ENCODE peak calls at places on chromosomes 7 and 10, in six cellular contexts. One of them, this sample, is unnamed.

GRCh38 chr7:56033671-56034432 is 17.4 kb downstream of the PSPH start:
- DNase-seq in stimulated activated naive B cell treated with anti-CD40 and anti-IgM and Interleukin-4, amounts not matched to agents 10 μg/mL and 1 μg/mL and 100 μg/mL, for 72 hours: peak
- DNase-seq in RCC 7860: peak
- DNase-seq in sciatic nerve: no peak
- DNase-seq in transverse colon: peak
- DNase-seq in Kasumi-1: peak
- DNase-seq in this sample: peak

GRCh38 chr10:132575320-132576201 is 38.0 kb downstream of the INPP5A start:
- DNase-seq in stimulated activated naive B cell treated with anti-CD40 and anti-IgM and Interleukin-4, amounts not matched to agents 10 μg/mL and 1 μg/mL and 100 μg/mL, for 72 hours: peak
- DNase-seq in RCC 7860: peak
- DNase-seq in sciatic nerve: no peak
- DNase-seq in transverse colon: no peak
- DNase-seq in Kasumi-1: peak
- DNase-seq in this sample: no peak

GRCh38 chr7:102064361-102065025 is 222.2 kb upstream of the SH2B2 start:
- DNase-seq in stimulated activated naive B cell treated with anti-CD40 and anti-IgM and Interleukin-4, amounts not matched to agents 10 μg/mL and 1 μg/mL and 100 μg/mL, for 72 hours: no peak
- DNase-seq in RCC 7860: peak
- DNase-seq in sciatic nerve: no peak
- DNase-seq in transverse colon: peak
- DNase-seq in Kasumi-1: peak
- DNase-seq in this sample: no peak

GRCh38 chr7:20314216-20314615 is 16.5 kb upstream of the ITGB8 start:
- DNase-seq in stimulated activated naive B cell treated with anti-CD40 and anti-IgM and Interleukin-4, amounts not matched to agents 10 μg/mL and 1 μg/mL and 100 μg/mL, for 72 hours: no peak
- DNase-seq in RCC 7860: no peak
- DNase-seq in sciatic nerve: no peak
- DNase-seq in transverse colon: no peak
- DNase-seq in Kasumi-1: no peak
- DNase-seq in this sample: no peak

GRCh38 chr7:73433924-73434700 is 534 bp downstream of the FZD9 start:
- DNase-seq in stimulated activated naive B cell treated with anti-CD40 and anti-IgM and Interleukin-4, amounts not matched to agents 10 μg/mL and 1 μg/mL and 100 μg/mL, for 72 hours: peak
- DNase-seq in RCC 7860: no peak
- DNase-seq in sciatic nerve: no peak
- DNase-seq in transverse colon: no peak
- DNase-seq in Kasumi-1: no peak
- DNase-seq in this sample: no peak

GRCh38 chr10:131930586-131931330 is 29.9 kb downstream of the PPP2R2D start:
- DNase-seq in stimulated activated naive B cell treated with anti-CD40 and anti-IgM and Interleukin-4, amounts not matched to agents 10 μg/mL and 1 μg/mL and 100 μg/mL, for 72 hours: no peak
- DNase-seq in RCC 7860: no peak
- DNase-seq in sciatic nerve: peak
- DNase-seq in transverse colon: no peak
- DNase-seq in Kasumi-1: no peak
- DNase-seq in this sample: no peak

GRCh38 chr10:86188326-86188725 is 178.3 kb downstream of the GRID1 start:
- DNase-seq in stimulated activated naive B cell treated with anti-CD40 and anti-IgM and Interleukin-4, amounts not matched to agents 10 μg/mL and 1 μg/mL and 100 μg/mL, for 72 hours: no peak
- DNase-seq in RCC 7860: no peak
- DNase-seq in sciatic nerve: peak
- DNase-seq in transverse colon: no peak
- DNase-seq in Kasumi-1: no peak
- DNase-seq in this sample: no peak

GRCh38 chr7:139675127-139676110 is 102.4 kb downstream of the HIPK2 start:
- DNase-seq in stimulated activated naive B cell treated with anti-CD40 and anti-IgM and Interleukin-4, amounts not matched to agents 10 μg/mL and 1 μg/mL and 100 μg/mL, for 72 hours: no peak
- DNase-seq in RCC 7860: no peak
- DNase-seq in sciatic nerve: no peak
- DNase-seq in transverse colon: no peak
- DNase-seq in Kasumi-1: no peak
- DNase-seq in this sample: no peak

GRCh38 chr7:75650062-75650461 is 88.7 kb downstream of the HIP1 start:
- DNase-seq in stimulated activated naive B cell treated with anti-CD40 and anti-IgM and Interleukin-4, amounts not matched to agents 10 μg/mL and 1 μg/mL and 100 μg/mL, for 72 hours: no peak
- DNase-seq in RCC 7860: peak
- DNase-seq in sciatic nerve: no peak
- DNase-seq in transverse colon: no peak
- DNase-seq in Kasumi-1: no peak
- DNase-seq in this sample: no peak

GRCh38 chr7:120806669-120807068 is 51.3 kb downstream of the TSPAN12 start:
- DNase-seq in stimulated activated naive B cell treated with anti-CD40 and anti-IgM and Interleukin-4, amounts not matched to agents 10 μg/mL and 1 μg/mL and 100 μg/mL, for 72 hours: no peak
- DNase-seq in RCC 7860: peak
- DNase-seq in sciatic nerve: no peak
- DNase-seq in transverse colon: no peak
- DNase-seq in Kasumi-1: no peak
- DNase-seq in this sample: peak

GRCh38 chr10:61139230-61139928 is 195.4 kb upstream of the RHOBTB1 start:
- DNase-seq in stimulated activated naive B cell treated with anti-CD40 and anti-IgM and Interleukin-4, amounts not matched to agents 10 μg/mL and 1 μg/mL and 100 μg/mL, for 72 hours: no peak
- DNase-seq in RCC 7860: no peak
- DNase-seq in sciatic nerve: no peak
- DNase-seq in transverse colon: no peak
- DNase-seq in Kasumi-1: no peak
- DNase-seq in this sample: no peak

GRCh38 chr10:5490698-5491464 is 8.5 kb downstream of the CALML5 start:
- DNase-seq in stimulated activated naive B cell treated with anti-CD40 and anti-IgM and Interleukin-4, amounts not matched to agents 10 μg/mL and 1 μg/mL and 100 μg/mL, for 72 hours: no peak
- DNase-seq in RCC 7860: no peak
- DNase-seq in sciatic nerve: no peak
- DNase-seq in transverse colon: no peak
- DNase-seq in Kasumi-1: no peak
- DNase-seq in this sample: no peak

GRCh38 chr7:122544463-122544862 is 154.5 kb downstream of the RNF133 start:
- DNase-seq in stimulated activated naive B cell treated with anti-CD40 and anti-IgM and Interleukin-4, amounts not matched to agents 10 μg/mL and 1 μg/mL and 100 μg/mL, for 72 hours: peak
- DNase-seq in RCC 7860: no peak
- DNase-seq in sciatic nerve: no peak
- DNase-seq in transverse colon: peak
- DNase-seq in Kasumi-1: peak
- DNase-seq in this sample: no peak